ENCODE peak calls at places on chromosome X, in four cellular contexts. J, A, V and U are unnamed samples.
A peak's percentile ranks its signal among the peaks of the same experiment; 100 is the strongest.

GRCh38 chrX:64204701-64205440 is 637 bp downstream of the AMER1 start:
- DNase-seq in A (peak; percentile 3), V (peak; percentile 44), J (peak; percentile 33), U (peak; percentile 70)

GRCh38 chrX:111145878-111146277 is 49.9 kb downstream of the PAK3 start:
- DNase-seq in J (no peak), A (no peak), V (no peak), U (no peak)

GRCh38 chrX:68660746-68661145 is 13.3 kb downstream of the STARD8 start:
- DNase-seq in A (no peak), V (no peak), J (no peak), U (no peak)

GRCh38 chrX:39427492-39428289 is 626.4 kb downstream of the MID1IP1 start:
- DNase-seq in J (no peak), V (peak; percentile 50), A (peak; percentile 33), U (no peak)

GRCh38 chrX:119410027-119410819 is 11.1 kb downstream of the SLC25A43 start:
- DNase-seq in A (no peak), V (peak; percentile 36), J (peak; percentile 38), U (peak; percentile 24)

GRCh38 chrX:137052641-137053235 is 18.9 kb upstream of the GPR101 start:
- DNase-seq in A (peak; percentile 11), V (no peak), J (no peak), U (no peak)

GRCh38 chrX:15468036-15468435 is 25.1 kb downstream of the PIR start:
- DNase-seq in V (peak; percentile 62), A (no peak), J (no peak), U (no peak)

GRCh38 chrX:110242371-110242770 is 75.5 kb downstream of the AMMECR1 start:
- DNase-seq in A (no peak), J (no peak), V (no peak), U (no peak)

GRCh38 chrX:120549483-120550452 is 11.0 kb downstream of the CUL4B start:
- DNase-seq in A (no peak), J (peak; percentile 38), V (peak; percentile 53), U (no peak)

GRCh38 chrX:103367502-103367901 is 8.8 kb upstream of the BEX3 start:
- DNase-seq in A (no peak), V (no peak), J (no peak), U (no peak)

GRCh38 chrX:71100581-71101505 is 5.2 kb downstream of the FOXO4 start:
- DNase-seq in A (no peak), J (no peak), V (no peak), U (no peak)

GRCh38 chrX:16524327-16524726 is 125.6 kb upstream of the S100G start:
- DNase-seq in V (peak; percentile 43), J (no peak), A (no peak), U (no peak)

GRCh38 chrX:16511776-16512400 is 138.1 kb upstream of the S100G start:
- DNase-seq in V (peak; percentile 67), J (no peak), A (no peak), U (no peak)

GRCh38 chrX:134013092-134013497 is 27.7 kb upstream of the GPC3 start:
- DNase-seq in A (no peak), J (no peak), V (no peak), U (no peak)